ENCODE peak calls at places on chromosomes 2 and 18, in eight cellular contexts. Q is heart right ventricle, S is cardiac muscle cell, X is fibroblast of lung, Y is A549, G is ovary, Z is kidney, V is stomach. K is an unnamed sample.

GRCh38 chr2:156331572-156332451 is 709 bp downstream of the NR4A2 start:
- DNase-seq in X (peak), Z (peak), Q (peak), G (peak), Y (peak), S (peak), V (peak), K (no peak)

GRCh38 chr2:157447031-157447430 is 3.1 kb upstream of the CYTIP start:
- DNase-seq in S (no peak), G (no peak), Z (no peak), X (no peak), Q (no peak), Y (no peak), V (no peak), K (no peak)

GRCh38 chr2:181123798-181124217 is 143.4 kb downstream of the UBE2E3 start:
- DNase-seq in V (no peak), Y (no peak), S (no peak), Q (no peak), X (peak), Z (no peak), G (no peak), K (no peak)

GRCh38 chr2:73968357-73968937 is 16.3 kb upstream of the TET3 start:
- DNase-seq in X (no peak), Z (no peak), Q (no peak), G (no peak), V (no peak), Y (no peak), S (no peak), K (no peak)

GRCh38 chr2:117794668-117795067 is 19.8 kb upstream of the DDX18 start:
- DNase-seq in S (no peak), Y (no peak), G (no peak), Q (no peak), Z (no peak), V (no peak), X (peak), K (no peak)

GRCh38 chr2:168465594-168465993 is 9.5 kb downstream of the CERS6 start:
- DNase-seq in Z (no peak), Y (no peak), S (no peak), V (no peak), Q (no peak), G (no peak), X (no peak), K (no peak)

GRCh38 chr18:35464731-35465728 is 32.7 kb downstream of the INO80C start:
- DNase-seq in V (no peak), Z (no peak), G (no peak), Y (no peak), X (no peak), Q (no peak), S (no peak), K (no peak)

GRCh38 chr2:85717308-85718005 is 23.3 kb downstream of the GNLY start:
- DNase-seq in V (no peak), Q (no peak), G (no peak), Z (no peak), X (peak), S (no peak), Y (no peak), K (no peak)

GRCh38 chr2:7812231-7812995 is 869.4 kb upstream of the ID2 start:
- DNase-seq in Q (no peak), X (peak), G (no peak), V (no peak), Z (no peak), S (no peak), Y (no peak), K (no peak)

GRCh38 chr2:219409619-219410018 is 8.6 kb upstream of the DES start:
- DNase-seq in Y (no peak), S (no peak), V (no peak), Z (no peak), X (no peak), Q (no peak), G (no peak), K (no peak)

GRCh38 chr18:79923896-79924585 is 27.4 kb downstream of the SLC66A2 start:
- DNase-seq in G (peak), Q (no peak), Y (no peak), V (peak), S (no peak), X (no peak), Z (peak), K (no peak)

GRCh38 chr2:177730792-177731191 is 338.2 kb downstream of the AGPS start:
- DNase-seq in Q (no peak), X (no peak), Y (no peak), G (no peak), V (no peak), S (no peak), Z (no peak), K (no peak)

GRCh38 chr18:3998698-3999333 is 456.3 kb downstream of the DLGAP1 start:
- DNase-seq in Z (no peak), Q (no peak), G (no peak), X (peak), Y (no peak), S (peak), V (no peak), K (no peak)

GRCh38 chr2:222561817-222562424 is 94.0 kb downstream of the FARSB start:
- DNase-seq in Z (no peak), Y (peak), X (peak), V (peak), Q (no peak), G (no peak), S (peak), K (no peak)

GRCh38 chr2:10400568-10400977 is 47.6 kb downstream of the ODC1 start:
- DNase-seq in Z (no peak), S (no peak), V (no peak), X (no peak), G (no peak), Y (no peak), Q (no peak), K (no peak)

GRCh38 chr18:10301831-10302483 is 152.5 kb upstream of the APCDD1 start:
- DNase-seq in G (no peak), V (no peak), Q (no peak), S (no peak), X (no peak), Z (no peak), Y (no peak), K (no peak)

GRCh38 chr2:238289574-238289973 is 1.2 kb upstream of the PER2 start:
- DNase-seq in G (peak), X (no peak), S (no peak), V (no peak), Y (no peak), Z (no peak), Q (no peak), K (no peak)

GRCh38 chr18:76838182-76838581 is 15.8 kb downstream of the ZNF236 start:
- DNase-seq in G (no peak), S (no peak), V (no peak), Q (no peak), Z (no peak), Y (no peak), X (peak), K (no peak)

GRCh38 chr2:127083819-127084503 is 23.0 kb downstream of the BIN1 start:
- DNase-seq in G (peak), Q (peak), Z (peak), S (no peak), V (peak), Y (no peak), X (peak), K (peak)

GRCh38 chr2:96828436-96828835 is 12.4 kb downstream of the CNNM3 start:
- DNase-seq in Z (no peak), X (no peak), G (no peak), Q (no peak), S (no peak), V (no peak), Y (no peak), K (no peak)

GRCh38 chr2:201696151-201696659 is 2.2 kb downstream of the MPP4 start:
- DNase-seq in Q (no peak), S (no peak), Z (no peak), V (no peak), X (peak), Y (no peak), G (no peak), K (peak)

GRCh38 chr2:208466133-208466919 is 59.7 kb downstream of the PTH2R start:
- DNase-seq in V (no peak), Z (no peak), Q (no peak), Y (peak), X (peak), G (no peak), S (peak), K (no peak)

GRCh38 chr2:211396815-211397214 is 840.4 kb downstream of the CPS1 start:
- DNase-seq in G (no peak), X (no peak), Z (no peak), S (no peak), Q (no peak), Y (no peak), V (no peak), K (no peak)

GRCh38 chr18:21997207-21998143 is 171.9 kb upstream of the GATA6 start:
- DNase-seq in X (peak), Z (no peak), Q (no peak), V (no peak), G (no peak), Y (peak), S (peak), K (no peak)

GRCh38 chr2:239714116-239714515 is 311.0 kb downstream of the NDUFA10 start:
- DNase-seq in X (no peak), Z (no peak), Y (no peak), S (no peak), V (peak), Q (no peak), G (peak), K (no peak)

GRCh38 chr2:150376627-150377335 is 110.7 kb downstream of the RND3 start:
- DNase-seq in Q (no peak), G (no peak), Z (no peak), Y (no peak), X (peak), V (no peak), S (peak), K (no peak)

GRCh38 chr2:168518555-168519066 is 62.5 kb downstream of the CERS6 start:
- DNase-seq in Q (no peak), V (no peak), Y (no peak), G (no peak), Z (no peak), X (peak), S (peak), K (no peak)

GRCh38 chr18:42039396-42039795 is 84.4 kb downstream of the PIK3C3 start:
- DNase-seq in Y (no peak), Z (no peak), S (no peak), Q (no peak), V (no peak), X (no peak), G (no peak), K (no peak)

GRCh38 chr2:85989288-85989865 is 100.6 kb upstream of the ST3GAL5 start:
- DNase-seq in Y (no peak), S (no peak), Z (no peak), Q (no peak), X (no peak), G (no peak), V (no peak), K (peak)

GRCh38 chr18:58753976-58754375 is 82.7 kb downstream of the MALT1 start:
- DNase-seq in Y (no peak), X (no peak), V (no peak), Z (no peak), Q (no peak), S (no peak), G (no peak), K (no peak)

GRCh38 chr2:75340560-75340959 is 141.2 kb upstream of the TACR1 start:
- DNase-seq in G (no peak), X (peak), V (no peak), Z (no peak), Y (no peak), S (no peak), Q (no peak), K (no peak)

GRCh38 chr2:188369365-188369764 is 77.7 kb downstream of the GULP1 start:
- DNase-seq in Y (peak), Z (no peak), S (peak), V (peak), X (peak), Q (no peak), G (no peak), K (no peak)

GRCh38 chr2:178251126-178251525 is 56.8 kb downstream of the OSBPL6 start:
- DNase-seq in S (no peak), Y (no peak), Z (no peak), Q (no peak), G (no peak), V (no peak), X (no peak), K (no peak)

GRCh38 chr2:205725059-205725458 is 42.8 kb downstream of the NRP2 start:
- DNase-seq in G (no peak), S (no peak), Y (no peak), X (no peak), V (no peak), Q (no peak), Z (no peak), K (no peak)

GRCh38 chr2:60439219-60439974 is 114.1 kb downstream of the BCL11A start:
- DNase-seq in V (peak), X (no peak), S (peak), Z (peak), Y (no peak), Q (peak), G (no peak), K (peak)

GRCh38 chr2:241671457-241672240 is 15.0 kb downstream of the DTYMK start:
- DNase-seq in G (no peak), S (no peak), X (no peak), Y (no peak), Q (no peak), V (no peak), Z (peak), K (no peak)

GRCh38 chr2:241672243-241673188 is 14.1 kb downstream of the DTYMK start:
- DNase-seq in V (no peak), Q (no peak), Y (no peak), S (no peak), Z (peak), X (no peak), G (no peak), K (no peak)

GRCh38 chr2:241675885-241676284 is 10.7 kb downstream of the DTYMK start:
- DNase-seq in X (no peak), V (no peak), G (no peak), Y (no peak), Z (no peak), Q (no peak), S (peak), K (no peak)

GRCh38 chr2:241673189-241673663 is 13.4 kb downstream of the DTYMK start:
- DNase-seq in X (no peak), Q (no peak), V (no peak), Y (no peak), G (no peak), S (no peak), Z (no peak), K (no peak)

GRCh38 chr2:241673797-241674725 is 12.6 kb downstream of the DTYMK start:
- DNase-seq in X (peak), G (no peak), Y (peak), Q (no peak), Z (no peak), V (no peak), S (no peak), K (no peak)
- TF ChIP-seq CTCF in X (no peak), G (no peak), Y (no peak), Q (no peak), Z (no peak), V (no peak), S (no peak), K (no peak)

GRCh38 chr2:232316382-232317190 is 62.0 kb upstream of the ALPP start:
- DNase-seq in Q (no peak), Z (no peak), X (no peak), G (no peak), Y (no peak), S (peak), V (no peak), K (no peak)
- H3K27ac ChIP-seq in Q (peak), Z (peak), X (no peak), G (no peak), Y (no peak), S (no peak), V (no peak), K (peak)

GRCh38 chr2:133418671-133419070 is 149.6 kb downstream of the NCKAP5 start:
- DNase-seq in Z (no peak), S (no peak), G (no peak), V (no peak), X (peak), Q (no peak), Y (no peak), K (no peak)

GRCh38 chr2:133420748-133421147 is 147.5 kb downstream of the NCKAP5 start:
- DNase-seq in G (no peak), X (no peak), V (no peak), Q (no peak), Z (no peak), S (no peak), Y (no peak), K (no peak)

GRCh38 chr2:133422946-133423345 is 145.3 kb downstream of the NCKAP5 start:
- DNase-seq in S (no peak), X (peak), Q (no peak), Y (no peak), V (no peak), G (no peak), Z (no peak), K (peak)

GRCh38 chr2:133424876-133425275 is 143.4 kb downstream of the NCKAP5 start:
- DNase-seq in S (no peak), Y (no peak), Z (no peak), Q (no peak), V (no peak), G (no peak), X (peak), K (no peak)

DNA sequence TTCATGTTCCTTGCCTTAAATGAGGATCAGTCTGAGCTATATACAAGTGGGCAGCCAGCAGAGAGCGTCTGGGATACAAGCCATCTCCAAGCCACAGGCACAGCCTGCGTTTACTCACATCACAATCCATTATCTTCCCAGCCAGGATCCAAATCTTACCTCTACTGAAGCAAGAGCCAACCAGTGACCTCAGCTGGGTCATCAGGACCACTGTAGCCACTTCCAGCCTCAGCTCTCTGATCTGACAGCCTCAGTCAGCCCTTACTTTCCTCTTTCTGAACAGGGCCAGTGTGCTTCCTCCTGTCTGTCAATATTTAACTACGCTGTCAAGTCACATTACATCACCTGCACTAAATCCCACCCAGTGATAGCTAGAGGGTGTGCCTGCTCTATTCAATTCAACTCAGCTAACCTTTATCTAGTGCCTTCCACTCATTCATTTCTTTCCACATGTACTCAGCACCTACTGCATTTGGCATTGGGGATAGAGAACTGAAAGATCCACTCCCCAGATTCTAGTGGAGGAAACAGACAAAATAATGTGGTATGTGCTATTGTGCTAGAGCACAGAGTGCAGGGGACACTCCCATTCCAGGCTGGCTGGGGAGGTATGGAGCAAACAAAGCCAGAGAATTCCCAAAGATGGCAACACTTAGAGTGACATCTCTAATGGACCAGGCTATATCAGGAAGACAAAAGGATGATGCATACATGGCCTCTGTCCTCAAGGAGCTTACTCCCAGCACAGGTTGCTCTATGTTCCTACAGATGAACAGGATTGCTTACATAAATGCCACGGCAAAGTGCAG is 146.5 kb downstream of the NCKAP5 start:
- DNase-seq in Y (no peak), Z (no peak), S (peak), X (peak), G (no peak), Q (peak), V (no peak), K (no peak)
- TF ChIP-seq CTCF in Y (peak), Z (no peak), S (no peak), X (peak), G (no peak), Q (no peak), V (no peak), K (no peak)

GRCh38 chr18:44856157-44856556 is 175.5 kb downstream of the SETBP1 start:
- DNase-seq in Y (no peak), Z (no peak), X (no peak), S (no peak), G (no peak), Q (no peak), V (no peak), K (no peak)

GRCh38 chr18:44855681-44856080 is 175.0 kb downstream of the SETBP1 start:
- DNase-seq in S (no peak), G (no peak), V (no peak), Y (no peak), X (no peak), Q (no peak), Z (no peak), K (no peak)

GRCh38 chr18:44859751-44860458 is 179.2 kb downstream of the SETBP1 start:
- DNase-seq in V (no peak), G (no peak), S (no peak), Y (no peak), X (no peak), Q (no peak), Z (no peak), K (no peak)

GRCh38 chr18:44859263-44859662 is 178.6 kb downstream of the SETBP1 start:
- DNase-seq in V (no peak), G (no peak), Z (no peak), Y (no peak), X (no peak), S (no peak), Q (no peak), K (no peak)

GRCh38 chr18:44857744-44858143 is 177.1 kb downstream of the SETBP1 start:
- DNase-seq in G (no peak), Z (no peak), S (no peak), Q (no peak), V (no peak), X (no peak), Y (no peak), K (no peak)
- H3K27ac ChIP-seq in G (no peak), Z (no peak), S (no peak), Q (no peak), V (no peak), X (no peak), Y (no peak), K (no peak)

DNA sequence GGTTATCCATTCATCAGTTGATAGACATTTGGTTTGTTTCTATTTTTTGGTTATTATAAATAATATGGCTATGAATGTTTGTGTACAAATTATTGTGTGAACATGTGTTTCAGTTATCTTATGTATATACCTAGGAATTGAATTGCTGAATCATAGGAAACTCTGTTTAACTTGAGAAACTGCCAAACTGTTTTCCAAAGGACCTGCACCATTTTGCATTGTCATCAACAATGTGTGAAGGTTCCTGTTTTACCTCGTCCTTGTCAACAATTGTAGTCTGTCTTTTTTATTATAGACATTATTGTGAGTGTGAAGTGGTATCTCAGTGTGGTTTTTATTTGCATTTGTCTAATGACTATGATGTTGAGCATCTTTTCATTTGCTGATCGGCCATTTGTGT is 17.1 kb downstream of the PDK1 start:
- DNase-seq in G (no peak), Z (no peak), V (no peak), Y (no peak), X (no peak), Q (no peak), S (no peak), K (no peak)
- TF ChIP-seq CTCF in G (no peak), Z (no peak), V (no peak), Y (no peak), X (no peak), Q (no peak), S (no peak), K (no peak)

GRCh38 chr2:120108049-120108448 is 95.2 kb downstream of the EPB41L5 start:
- DNase-seq in Q (no peak), X (peak), V (peak), Z (no peak), Y (no peak), S (no peak), G (no peak), K (no peak)
- H3K27ac ChIP-seq in Q (no peak), X (no peak), V (no peak), Z (no peak), Y (no peak), S (no peak), G (no peak), K (peak)